ENCODE peak calls at places on chromosome 18, in eight cellular contexts. T is T follicular helper cell, M is RPMI7951, K is choroid plexus epithelial cell, C is neural progenitor cell, O is NCI-H1092 treated with DMSO at 0.1 percent for 48 hours, F is psoas muscle, Q is right lobe of liver. P is an unnamed sample.

GRCh38 chr18:55402731-55403405 is 185.1 kb downstream of the TCF4 start:
- DNase-seq in C (no peak), Q (no peak), O (peak), K (peak), F (no peak), M (no peak), T (no peak), P (no peak)

GRCh38 chr18:48582946-48583345 is 44.1 kb downstream of the CTIF start:
- DNase-seq in C (no peak), F (no peak), M (no peak), Q (no peak), O (no peak), K (no peak), T (no peak), P (no peak)

GRCh38 chr18:13524054-13524453 is 202.3 kb downstream of the FAM210A start:
- DNase-seq in C (no peak), K (no peak), F (no peak), T (no peak), O (no peak), M (no peak), Q (no peak), P (no peak)

GRCh38 chr18:50401888-50402287 is 27.0 kb downstream of the SKA1 start:
- DNase-seq in Q (peak), F (peak), O (peak), M (peak), K (peak), C (peak), T (peak), P (no peak)

GRCh38 chr18:55549474-55550104 is 38.4 kb downstream of the TCF4 start:
- DNase-seq in K (no peak), M (peak), C (no peak), O (no peak), Q (no peak), T (no peak), F (no peak), P (no peak)

GRCh38 chr18:34929336-34929780 is 111.9 kb upstream of the MAPRE2 start:
- DNase-seq in M (peak), Q (no peak), O (no peak), K (peak), F (no peak), T (no peak), C (no peak), P (no peak)

GRCh38 chr18:79360933-79361332 is 34.8 kb upstream of the NFATC1 start:
- DNase-seq in C (no peak), T (no peak), F (no peak), M (no peak), O (no peak), Q (no peak), K (no peak), P (no peak)

GRCh38 chr18:60147326-60147725 is 225.2 kb downstream of the MC4R start:
- DNase-seq in Q (no peak), O (no peak), K (peak), T (no peak), M (no peak), F (no peak), C (no peak), P (no peak)

GRCh38 chr18:12015697-12016062 is 34.4 kb downstream of the IMPA2 start:
- DNase-seq in M (peak), K (no peak), T (no peak), C (no peak), F (peak), O (no peak), Q (peak), P (no peak)

GRCh38 chr18:28174181-28174906 is 2.6 kb downstream of the CDH2 start:
- DNase-seq in F (no peak), K (no peak), C (no peak), Q (no peak), O (no peak), M (no peak), T (no peak), P (no peak)

GRCh38 chr18:10184776-10185175 is 269.7 kb upstream of the APCDD1 start:
- DNase-seq in O (no peak), C (no peak), Q (no peak), T (no peak), M (no peak), F (no peak), K (no peak), P (no peak)

GRCh38 chr18:46754188-46754587 is 2.7 kb downstream of the ST8SIA5 start:
- DNase-seq in F (no peak), M (peak), T (no peak), Q (no peak), K (no peak), C (no peak), O (no peak), P (no peak)

GRCh38 chr18:3347286-3347803 is 85.4 kb downstream of the MYL12B start:
- DNase-seq in Q (no peak), M (no peak), O (no peak), K (no peak), F (no peak), T (no peak), C (peak), P (no peak)

GRCh38 chr18:54416459-54416858 is 58.8 kb downstream of the C18orf54 start:
- DNase-seq in K (peak), O (no peak), T (no peak), F (no peak), Q (no peak), C (peak), M (peak), P (no peak)

GRCh38 chr18:35029103-35029502 is 12.1 kb upstream of the MAPRE2 start:
- DNase-seq in Q (no peak), K (peak), C (no peak), M (peak), O (no peak), F (peak), T (no peak), P (no peak)

GRCh38 chr18:45626330-45627203 is 11.3 kb downstream of the SLC14A2 start:
- DNase-seq in M (peak), O (no peak), T (no peak), F (no peak), Q (no peak), C (peak), K (peak), P (peak)

P was measured in head of caudate nucleus.